ENCODE peak calls at places on chromosomes 3 and 15, in nine cellular contexts. O is esophagus muscularis mucosa; A is transverse colon; U is H9; F is CD8-positive, alpha-beta memory T cell; H is neural progenitor cell; W is tibial artery; L is cardiac muscle cell; X is ovary. G is an unnamed sample. For H3K27me3, the result is how much of the 10 kb centered on the place peaks cover.

GRCh38 chr3:32577621-32578556 is 7.2 kb upstream of the DYNC1LI1 start:
- DNase-seq in U (no peak), W (no peak), L (peak), A (no peak), H (no peak), X (no peak), O (no peak), F (no peak), G (peak)

GRCh38 chr3:109642042-109642441 is 304.7 kb upstream of the DPPA4 start:
- DNase-seq in H (no peak), A (no peak), F (no peak), W (no peak), O (no peak), U (no peak), X (no peak), L (no peak), G (no peak)

GRCh38 chr3:32596926-32597369 is 26.3 kb upstream of the DYNC1LI1 start:
- DNase-seq in U (no peak), F (no peak), A (no peak), X (no peak), L (peak), H (no peak), O (peak), W (no peak), G (peak)

GRCh38 chr3:107600784-107601183 is 78.0 kb downstream of the BBX start:
- DNase-seq in O (no peak), U (no peak), W (no peak), X (no peak), F (no peak), L (no peak), H (no peak), A (no peak), G (no peak)

GRCh38 chr3:71063768-71064287 is 519.7 kb downstream of the FOXP1 start:
- DNase-seq in H (peak), X (peak), A (no peak), O (peak), L (peak), U (no peak), W (no peak), F (no peak), G (no peak)

GRCh38 chr3:126528800-126529541 is 5.0 kb downstream of the CHST13 start:
- DNase-seq in L (peak), F (no peak), X (no peak), A (no peak), O (no peak), H (no peak), U (no peak), W (no peak), G (no peak)

GRCh38 chr15:75042730-75043508 is 19.5 kb downstream of the PPCDC start:
- DNase-seq in H (peak), U (peak), X (peak), W (peak), F (peak), L (peak), A (peak), O (peak), G (peak)

GRCh38 chr3:48715179-48715800 is 1.7 kb downstream of the IP6K2 start:
- DNase-seq in F (no peak), L (peak), A (no peak), X (no peak), H (peak), W (no peak), O (no peak), U (no peak), G (no peak)

GRCh38 chr3:162938073-162938472 is 1441.5 kb downstream of the OTOL1 start:
- DNase-seq in H (no peak), X (no peak), U (no peak), W (no peak), O (no peak), A (no peak), L (no peak), F (no peak), G (no peak)

GRCh38 chr15:79479616-79480015 is 47.5 kb downstream of the MINAR1 start:
- DNase-seq in H (no peak), A (no peak), X (no peak), O (peak), L (no peak), F (no peak), W (no peak), U (no peak), G (no peak)

GRCh38 chr3:150521458-150521857 is 24.8 kb downstream of the SERP1 start:
- DNase-seq in X (no peak), O (no peak), L (no peak), U (no peak), F (no peak), A (no peak), H (peak), W (no peak), G (peak)

GRCh38 chr3:110343376-110343775 is 728.2 kb upstream of the NECTIN3 start:
- DNase-seq in U (no peak), O (no peak), L (peak), F (no peak), H (peak), W (no peak), X (no peak), A (no peak), G (peak)

GRCh38 chr15:63514533-63514943 is 10.1 kb downstream of the USP3 start:
- DNase-seq in F (no peak), W (peak), X (peak), O (peak), H (no peak), U (no peak), L (peak), A (no peak), G (peak)

GRCh38 chr3:169104972-169105371 is 558.5 kb downstream of the MECOM start:
- DNase-seq in X (no peak), L (peak), U (no peak), W (no peak), H (no peak), F (no peak), A (no peak), O (no peak), G (no peak)

GRCh38 chr3:114848643-114849350 is 298.3 kb downstream of the ZBTB20 start:
- DNase-seq in W (no peak), L (no peak), X (no peak), O (no peak), U (no peak), H (no peak), A (no peak), F (no peak), G (no peak)

GRCh38 chr3:152524198-152525140 is 255.7 kb downstream of the MBNL1 start:
- DNase-seq in W (peak), H (peak), F (peak), X (peak), L (peak), U (no peak), O (no peak), A (peak), G (no peak)

GRCh38 chr3:13111173-13111873 is 38.1 kb upstream of the IQSEC1 start:
- DNase-seq in F (no peak), L (no peak), O (no peak), X (no peak), H (no peak), U (no peak), W (no peak), A (peak), G (no peak)

GRCh38 chr3:166223120-166223519 is 385.9 kb upstream of the BCHE start:
- DNase-seq in X (no peak), F (no peak), O (no peak), L (no peak), A (no peak), U (no peak), H (peak), W (no peak), G (no peak)

GRCh38 chr15:49415638-49416037 is 7.4 kb upstream of the FGF7 start:
- DNase-seq in U (no peak), H (no peak), X (no peak), F (no peak), W (no peak), L (peak), A (no peak), O (no peak), G (peak)

GRCh38 chr15:88648357-88649214 is 9.8 kb downstream of the ISG20 start:
- DNase-seq in W (no peak), H (no peak), X (no peak), A (peak), F (no peak), U (no peak), O (no peak), L (no peak), G (no peak)

GRCh38 chr3:101179637-101180036 is 140.7 kb downstream of the IMPG2 start:
- DNase-seq in U (no peak), H (no peak), W (no peak), X (no peak), O (peak), A (no peak), L (peak), F (no peak), G (peak)

GRCh38 chr15:85753261-85753660 is 41.5 kb downstream of the KLHL25 start:
- DNase-seq in X (peak), L (no peak), U (peak), A (no peak), W (no peak), F (no peak), H (no peak), O (no peak), G (no peak)

GRCh38 chr3:142279965-142280590 is 54.7 kb upstream of the GK5 start:
- DNase-seq in H (peak), F (peak), A (peak), U (peak), W (peak), L (peak), X (peak), O (no peak), G (peak)

GRCh38 chr3:193963808-193964516 is 172.0 kb upstream of the HES1 start:
- DNase-seq in O (peak), W (no peak), X (no peak), H (no peak), L (no peak), F (no peak), A (no peak), U (no peak), G (no peak)
- H3K27me3 ChIP-seq in O (under half), W (under half), X (under half), H (under half), L (under half), F (under half), A (under half), U (under half), G (under half)

GRCh38 chr15:99021669-99022068 is 14.1 kb upstream of the PGPEP1L start:
- DNase-seq in F (no peak), A (no peak), U (no peak), L (no peak), W (no peak), H (no peak), X (no peak), O (peak), G (no peak)

GRCh38 chr15:99016680-99017321 is 9.2 kb upstream of the PGPEP1L start:
- DNase-seq in O (peak), U (no peak), L (no peak), H (no peak), W (no peak), F (no peak), A (no peak), X (no peak), G (peak)

GRCh38 chr15:99021027-99021624 is 13.5 kb upstream of the PGPEP1L start:
- DNase-seq in X (no peak), H (no peak), F (no peak), A (no peak), L (no peak), W (no peak), O (peak), U (no peak), G (no peak)

GRCh38 chr15:99017322-99017701 is 9.7 kb upstream of the PGPEP1L start:
- DNase-seq in F (no peak), A (no peak), X (no peak), L (no peak), O (peak), W (no peak), U (no peak), H (no peak), G (no peak)

DNA sequence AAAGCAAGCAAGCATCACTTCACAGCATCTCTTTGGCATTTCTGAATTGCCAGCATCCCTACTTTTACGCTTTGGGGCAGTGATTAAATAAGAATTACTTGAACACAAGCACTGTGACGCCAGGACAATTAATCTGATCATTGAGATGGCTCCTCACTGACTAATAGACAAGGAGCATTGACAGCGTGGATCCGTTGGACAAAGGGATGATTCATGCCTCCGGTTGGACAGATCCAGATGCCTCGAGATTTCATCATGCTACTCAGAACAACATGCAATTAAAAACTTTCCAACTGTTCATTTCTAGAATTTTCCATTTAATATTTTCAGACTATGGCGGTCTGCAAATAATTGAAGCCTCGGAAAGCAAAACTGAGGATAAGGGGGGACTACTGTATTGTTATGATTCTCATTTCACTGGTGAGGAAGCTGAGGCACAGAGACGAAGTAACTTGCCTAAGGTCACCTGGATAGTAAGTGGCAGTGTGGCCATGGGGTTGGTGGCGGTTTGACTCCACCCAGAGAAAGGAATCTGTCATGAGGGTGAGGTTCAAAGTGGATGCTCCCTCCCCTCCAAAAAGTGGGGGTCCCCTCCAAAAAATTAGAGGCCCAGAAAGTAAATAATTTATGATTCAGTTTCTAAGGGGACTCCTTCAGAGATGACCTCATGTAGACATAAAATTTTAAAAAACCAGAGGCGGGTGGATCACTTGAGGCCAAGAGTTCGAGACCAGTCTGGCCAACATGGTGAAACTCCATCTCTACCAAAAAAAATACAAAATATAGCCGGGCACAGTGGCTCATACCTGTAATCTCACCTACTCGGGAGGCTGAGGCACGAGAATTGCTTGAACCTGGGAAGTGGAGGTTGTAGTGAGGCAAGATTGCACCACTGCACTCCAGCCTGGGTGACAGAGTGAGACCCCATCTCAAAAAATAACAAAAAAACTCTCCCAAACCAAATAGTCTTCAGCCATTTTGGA is 12.3 kb upstream of the PGPEP1L start:
- DNase-seq in X (no peak), W (no peak), L (peak), A (no peak), H (no peak), F (no peak), O (peak), U (no peak), G (peak)
- H3K27me3 ChIP-seq in X (under half), W (under half), L (under half), A (under half), H (under half), F (under half), O (under half), U (under half), G (under half)

GRCh38 chr15:70526974-70527325 is 236.4 kb downstream of the UACA start:
- DNase-seq in F (no peak), A (no peak), O (no peak), L (peak), X (no peak), U (no peak), H (no peak), W (no peak), G (no peak)
- H3K27me3 ChIP-seq in F (under half), A (under half), O (under half), L (under half), X (under half), U (under half), H (under half), W (under half), G (under half)

GRCh38 chr3:65561617-65562016 is 477.1 kb downstream of the MAGI1 start:
- DNase-seq in X (no peak), A (no peak), L (no peak), F (no peak), H (no peak), W (no peak), O (no peak), U (no peak), G (no peak)
- H3K27me3 ChIP-seq in X (under half), A (under half), L (under half), F (under half), H (under half), W (under half), O (under half), U (under half), G (under half)

DNA sequence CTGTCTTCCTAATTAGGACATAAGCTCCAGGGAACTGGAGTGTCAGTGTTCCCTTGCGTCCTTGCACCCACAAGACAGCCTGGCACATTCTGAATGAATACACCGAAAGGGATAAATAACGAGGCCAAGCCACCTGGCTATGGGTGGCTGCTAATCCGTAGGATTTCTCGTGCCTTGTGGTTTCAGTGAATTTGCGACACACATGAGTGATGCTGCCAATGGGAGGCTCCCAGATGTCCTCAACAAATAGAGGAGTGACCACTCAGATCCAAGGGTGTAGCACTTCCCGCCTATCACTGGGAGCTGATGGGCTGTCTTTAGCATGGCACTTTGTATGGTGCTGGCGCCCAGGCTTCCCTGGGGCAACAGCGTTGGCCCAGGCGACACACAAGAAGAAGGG is 43.4 kb downstream of the APBA2 start:
- DNase-seq in H (no peak), X (no peak), L (no peak), A (no peak), U (no peak), F (no peak), O (no peak), W (no peak), G (no peak)
- H3K27me3 ChIP-seq in H (under half), X (under half), L (under half), A (under half), U (under half), F (under half), O (under half), W (under half), G (under half)

GRCh38 chr3:133956333-133956732 is 60.7 kb upstream of the RAB6B start:
- DNase-seq in A (no peak), H (no peak), U (no peak), X (no peak), W (no peak), O (no peak), L (no peak), F (no peak), G (no peak)

GRCh38 chr3:133956982-133957381 is 61.3 kb upstream of the RAB6B start:
- DNase-seq in H (no peak), L (no peak), X (no peak), A (no peak), F (no peak), U (no peak), W (no peak), O (no peak), G (no peak)

GRCh38 chr3:133954961-133955360 is 59.3 kb upstream of the RAB6B start:
- DNase-seq in F (no peak), L (no peak), O (no peak), U (no peak), H (no peak), A (no peak), X (no peak), W (no peak), G (peak)

GRCh38 chr3:133955892-133956291 is 60.2 kb upstream of the RAB6B start:
- DNase-seq in X (no peak), L (no peak), O (no peak), H (no peak), U (no peak), W (no peak), A (no peak), F (no peak), G (no peak)

GRCh38 chr3:133953297-133953696 is 57.6 kb upstream of the RAB6B start:
- DNase-seq in F (no peak), O (no peak), U (no peak), A (no peak), H (no peak), X (no peak), L (no peak), W (no peak), G (no peak)
- H3K27me3 ChIP-seq in F (under half), O (under half), U (under half), A (under half), H (under half), X (under half), L (under half), W (under half), G (under half)

GRCh38 chr3:57977755-57978715 is 30.2 kb upstream of the FLNB start:
- DNase-seq in L (no peak), H (no peak), A (peak), O (no peak), X (no peak), F (no peak), W (no peak), U (no peak), G (no peak)
- H3K27me3 ChIP-seq in L (under half), H (under half), A (under half), O (under half), X (under half), F (under half), W (under half), U (under half), G (under half)

GRCh38 chr3:189868061-189868460 is 236.9 kb downstream of the TP63 start:
- DNase-seq in X (no peak), F (no peak), H (no peak), O (no peak), A (no peak), W (no peak), L (no peak), U (no peak), G (no peak)

DNA sequence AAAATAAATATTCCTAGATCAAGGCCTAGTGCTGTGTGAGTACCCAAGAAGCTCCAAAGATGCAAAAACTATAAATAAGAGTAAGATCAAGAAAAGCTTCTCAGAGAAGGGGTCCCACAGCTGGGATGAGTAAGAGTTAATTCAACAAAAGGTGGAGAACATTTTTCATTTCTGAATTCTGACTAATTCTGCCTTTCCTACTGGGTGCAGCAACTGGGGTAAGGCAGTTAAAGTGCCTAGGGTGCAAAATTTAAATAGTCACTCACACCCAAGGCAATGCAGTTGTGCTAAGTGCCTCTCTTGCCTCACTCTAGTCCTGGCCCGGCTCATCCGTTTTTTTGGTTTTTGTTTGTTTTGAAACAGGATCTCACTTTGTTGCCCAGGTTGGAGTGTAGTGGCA is 240.2 kb downstream of the TP63 start:
- DNase-seq in H (no peak), O (no peak), L (no peak), U (no peak), F (no peak), W (no peak), A (no peak), X (no peak), G (no peak)
- H3K27me3 ChIP-seq in H (under half), O (under half), L (under half), U (under half), F (under half), W (under half), A (under half), X (under half), G (under half)

GRCh38 chr15:57272770-57273357 is 103.4 kb upstream of the CGNL1 start:
- DNase-seq in O (no peak), W (no peak), X (no peak), L (no peak), A (no peak), F (no peak), U (no peak), H (no peak), G (no peak)
- H3K27me3 ChIP-seq in O (under half), W (under half), X (under half), L (under half), A (under half), F (under half), U (under half), H (under half), G (under half)

G was measured in MG63.